ENCODE peak calls at places on chromosome 13, in seven cellular contexts. D is AG10803, E is fibroblast of the aortic adventitia, P is pancreas, V is Peyer's patch, K is upper lobe of left lung, L is GM23338. Q is an unnamed sample.

GRCh38 chr13:75785130-75785529 is 149.0 kb downstream of the LMO7 start:
- DNase-seq in P (no peak), L (no peak), V (no peak), E (peak), D (peak), K (no peak), Q (no peak)

GRCh38 chr13:85597790-85598500 is 201.3 kb downstream of the SLITRK6 start:
- DNase-seq in V (no peak), K (no peak), L (no peak), D (no peak), P (no peak), E (no peak), Q (no peak)

GRCh38 chr13:31756346-31756745 is 17.0 kb downstream of the RXFP2 start:
- DNase-seq in D (peak), K (no peak), P (no peak), L (no peak), E (peak), V (no peak), Q (no peak)

GRCh38 chr13:23488442-23488841 is 54.9 kb upstream of the SACS start:
- DNase-seq in P (no peak), D (peak), L (no peak), K (no peak), V (no peak), E (no peak), Q (no peak)

GRCh38 chr13:37934339-37935191 is 65.0 kb upstream of the TRPC4 start:
- DNase-seq in L (peak), P (no peak), D (no peak), E (no peak), V (no peak), K (peak), Q (no peak)

GRCh38 chr13:25965596-25965995 is 86.2 kb downstream of the SHISA2 start:
- DNase-seq in L (no peak), K (no peak), D (no peak), P (no peak), E (no peak), V (no peak), Q (no peak)

GRCh38 chr13:29674532-29674931 is 79.0 kb upstream of the SLC7A1 start:
- DNase-seq in P (no peak), K (no peak), V (no peak), D (peak), E (peak), L (no peak), Q (no peak)

GRCh38 chr13:113935523-113935922 is 38.4 kb downstream of the C13orf46 start:
- DNase-seq in K (no peak), P (no peak), V (peak), E (no peak), D (no peak), L (no peak), Q (no peak)

GRCh38 chr13:67148219-67148583 is 81.9 kb downstream of the PCDH9 start:
- DNase-seq in E (peak), P (no peak), D (peak), V (no peak), K (no peak), L (no peak), Q (no peak)

GRCh38 chr13:23671902-23672301 is 101.7 kb downstream of the TNFRSF19 start:
- DNase-seq in K (no peak), P (no peak), E (no peak), L (no peak), V (no peak), D (peak), Q (no peak)

GRCh38 chr13:106083620-106084350 is 451.7 kb downstream of the EFNB2 start:
- DNase-seq in P (peak), V (no peak), L (peak), D (peak), K (no peak), E (peak), Q (no peak)

GRCh38 chr13:59643906-59644626 is 519.7 kb downstream of the DIAPH3 start:
- DNase-seq in D (no peak), V (no peak), K (no peak), P (no peak), L (peak), E (no peak), Q (no peak)

GRCh38 chr13:48783181-48783630 is 129.5 kb downstream of the CYSLTR2 start:
- DNase-seq in V (no peak), E (peak), L (no peak), D (peak), P (peak), K (no peak), Q (no peak)

GRCh38 chr13:78102121-78102677 is 183.6 kb upstream of the EDNRB start:
- DNase-seq in E (peak), P (peak), V (no peak), D (peak), K (no peak), L (no peak), Q (peak)

GRCh38 chr13:80215368-80215767 is 125.6 kb downstream of the SPRY2 start:
- DNase-seq in V (no peak), L (no peak), D (peak), K (no peak), E (peak), P (no peak), Q (no peak)

GRCh38 chr13:68727788-68728187 is 1379.8 kb upstream of the ATXN8OS start:
- DNase-seq in L (no peak), P (no peak), E (no peak), K (no peak), V (no peak), D (no peak), Q (no peak)

GRCh38 chr13:23583491-23583890 is 13.3 kb downstream of the TNFRSF19 start:
- DNase-seq in D (peak), L (no peak), E (no peak), V (no peak), P (no peak), K (no peak), Q (no peak)

GRCh38 chr13:39410089-39410901 is 192.7 kb downstream of the LHFPL6 start:
- DNase-seq in P (no peak), E (peak), D (peak), L (peak), K (no peak), V (no peak), Q (no peak)

GRCh38 chr13:49602005-49602404 is 16.6 kb upstream of the RCBTB1 start:
- DNase-seq in L (no peak), K (no peak), P (no peak), E (no peak), V (no peak), D (no peak), Q (no peak)

GRCh38 chr13:94481966-94482365 is 2.5 kb upstream of the DCT start:
- DNase-seq in D (peak), V (no peak), L (no peak), E (peak), P (no peak), K (no peak), Q (no peak)

GRCh38 chr13:32314968-32315254 is 252 bp downstream of the ZAR1L start:
- DNase-seq in E (peak), V (no peak), L (peak), K (no peak), P (no peak), D (peak), Q (no peak)

GRCh38 chr13:50074843-50075242 is 59.6 kb downstream of the KCNRG start:
- DNase-seq in V (no peak), D (no peak), E (peak), P (no peak), L (no peak), K (no peak), Q (no peak)

GRCh38 chr13:101231751-101232428 is 184.4 kb downstream of the NALCN start:
- DNase-seq in K (no peak), P (no peak), E (peak), V (no peak), D (peak), L (no peak), Q (no peak)

GRCh38 chr13:106382569-106382968 is 152.9 kb downstream of the EFNB2 start:
- DNase-seq in V (no peak), P (no peak), L (no peak), E (no peak), D (no peak), K (no peak), Q (no peak)

GRCh38 chr13:30998548-30999140 is 66.2 kb downstream of the TEX26 start:
- DNase-seq in D (peak), E (peak), K (no peak), V (no peak), P (no peak), L (no peak), Q (no peak)

GRCh38 chr13:29892149-29892548 is 41.7 kb upstream of the UBL3 start:
- DNase-seq in E (no peak), V (no peak), D (no peak), L (peak), P (no peak), K (peak), Q (no peak)

GRCh38 chr13:52155177-52155576 is 4.2 kb downstream of the NEK3 start:
- DNase-seq in E (no peak), D (no peak), P (no peak), K (no peak), V (no peak), L (no peak), Q (no peak)

GRCh38 chr13:107351305-107351704 is 783.4 kb upstream of the ARGLU1 start:
- DNase-seq in P (no peak), E (peak), K (no peak), D (no peak), V (no peak), L (peak), Q (no peak)

GRCh38 chr13:48533986-48534600 is 1.2 kb upstream of the RCBTB2 start:
- DNase-seq in E (no peak), K (no peak), P (no peak), V (no peak), D (no peak), L (no peak), Q (no peak)

GRCh38 chr13:91539458-91540156 is 141.2 kb downstream of the GPC5 start:
- DNase-seq in D (no peak), L (no peak), E (no peak), P (no peak), V (no peak), K (no peak), Q (no peak)

GRCh38 chr13:114226699-114227323 is 7.9 kb upstream of the CDC16 start:
- DNase-seq in V (peak), E (peak), L (peak), D (peak), K (peak), P (peak), Q (peak)

GRCh38 chr13:32969516-32969941 is 46.7 kb upstream of the KL start:
- DNase-seq in P (no peak), D (peak), K (no peak), V (no peak), L (no peak), E (peak), Q (no peak)

GRCh38 chr13:31012285-31013024 is 80.0 kb downstream of the TEX26 start:
- DNase-seq in L (peak), E (peak), V (no peak), P (no peak), K (no peak), D (peak), Q (no peak)

GRCh38 chr13:49995535-49996165 is 1.2 kb upstream of the TRIM13 start:
- DNase-seq in K (no peak), P (no peak), V (no peak), E (peak), D (peak), L (peak), Q (no peak)

GRCh38 chr13:113802090-113802531 is 43.1 kb downstream of the TMEM255B start:
- DNase-seq in P (no peak), E (peak), K (peak), V (peak), L (peak), D (peak), Q (no peak)

GRCh38 chr13:34302596-34302995 is 484.6 kb downstream of the RFC3 start:
- DNase-seq in E (no peak), V (no peak), K (no peak), P (no peak), L (no peak), D (no peak), Q (no peak)

GRCh38 chr13:34294483-34295129 is 476.7 kb downstream of the RFC3 start:
- DNase-seq in L (no peak), V (no peak), K (no peak), E (peak), D (peak), P (no peak), Q (no peak)

GRCh38 chr13:34303346-34303745 is 485.4 kb downstream of the RFC3 start:
- DNase-seq in D (no peak), P (no peak), L (no peak), V (no peak), E (no peak), K (no peak), Q (no peak)

DNA sequence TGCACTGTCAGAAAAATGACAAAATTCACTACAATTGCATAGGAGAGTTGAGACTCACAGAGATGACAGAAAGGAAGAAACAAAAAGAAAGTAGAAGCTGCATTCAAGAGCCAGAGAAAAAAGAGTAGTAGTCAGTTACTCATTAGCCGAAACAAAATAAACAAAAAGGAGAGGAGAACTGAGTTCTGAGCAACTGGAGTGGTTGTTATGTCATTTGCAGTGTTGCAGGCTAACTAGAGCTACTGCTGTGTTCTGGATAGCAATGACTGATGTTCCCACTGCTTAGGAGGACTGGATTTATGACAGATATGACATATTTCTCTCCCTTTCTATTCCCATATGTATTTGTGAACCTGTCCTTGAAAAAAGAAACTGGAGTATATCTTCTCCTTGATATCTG is 482.6 kb downstream of the RFC3 start:
- DNase-seq in L (no peak), K (no peak), D (no peak), E (no peak), V (no peak), P (no peak), Q (no peak)
- H3K4me3 ChIP-seq in L (no peak), K (no peak), D (no peak), E (no peak), V (no peak), P (no peak), Q (no peak)

GRCh38 chr13:112064222-112064621 is 2.7 kb upstream of the SOX1 start:
- DNase-seq in D (no peak), E (no peak), L (no peak), V (no peak), P (no peak), K (no peak), Q (no peak)

GRCh38 chr13:112062619-112063308 is 4.2 kb upstream of the SOX1 start:
- DNase-seq in V (no peak), D (no peak), K (peak), P (no peak), L (peak), E (no peak), Q (no peak)

GRCh38 chr13:112062047-112062618 is 4.8 kb upstream of the SOX1 start:
- DNase-seq in P (no peak), V (no peak), D (no peak), L (no peak), E (no peak), K (peak), Q (no peak)

GRCh38 chr13:112063807-112064206 is 3.1 kb upstream of the SOX1 start:
- DNase-seq in P (no peak), L (no peak), V (no peak), E (no peak), D (no peak), K (no peak), Q (no peak)

GRCh38 chr13:112063309-112063626 is 3.7 kb upstream of the SOX1 start:
- DNase-seq in V (no peak), L (no peak), E (no peak), K (no peak), D (no peak), P (no peak), Q (no peak)
- H3K4me3 ChIP-seq in V (no peak), L (peak), E (no peak), K (no peak), D (no peak), P (no peak), Q (no peak)

GRCh38 chr13:46145950-46146349 is 36.0 kb downstream of the LCP1 start:
- DNase-seq in E (no peak), P (no peak), D (no peak), L (no peak), K (no peak), V (no peak), Q (no peak)
- H3K4me3 ChIP-seq in E (no peak), P (no peak), D (no peak), L (no peak), K (no peak), V (no peak), Q (no peak)

GRCh38 chr13:110214637-110215036 is 92.3 kb downstream of the COL4A1 start:
- DNase-seq in K (no peak), V (no peak), L (no peak), P (no peak), E (no peak), D (no peak), Q (no peak)

GRCh38 chr13:110215606-110216005 is 91.4 kb downstream of the COL4A1 start:
- DNase-seq in P (no peak), D (no peak), V (no peak), K (no peak), L (no peak), E (no peak), Q (no peak)

GRCh38 chr13:110216403-110217041 is 90.4 kb downstream of the COL4A1 start:
- DNase-seq in K (no peak), V (no peak), D (peak), L (no peak), E (peak), P (no peak), Q (no peak)

GRCh38 chr13:110217811-110218210 is 89.1 kb downstream of the COL4A1 start:
- DNase-seq in P (no peak), E (no peak), D (no peak), L (no peak), K (no peak), V (no peak), Q (no peak)

GRCh38 chr13:110216006-110216402 is 91.0 kb downstream of the COL4A1 start:
- DNase-seq in L (no peak), K (no peak), V (no peak), P (no peak), E (no peak), D (no peak), Q (no peak)
- H3K4me3 ChIP-seq in L (no peak), K (no peak), V (no peak), P (no peak), E (no peak), D (no peak), Q (no peak)

DNA sequence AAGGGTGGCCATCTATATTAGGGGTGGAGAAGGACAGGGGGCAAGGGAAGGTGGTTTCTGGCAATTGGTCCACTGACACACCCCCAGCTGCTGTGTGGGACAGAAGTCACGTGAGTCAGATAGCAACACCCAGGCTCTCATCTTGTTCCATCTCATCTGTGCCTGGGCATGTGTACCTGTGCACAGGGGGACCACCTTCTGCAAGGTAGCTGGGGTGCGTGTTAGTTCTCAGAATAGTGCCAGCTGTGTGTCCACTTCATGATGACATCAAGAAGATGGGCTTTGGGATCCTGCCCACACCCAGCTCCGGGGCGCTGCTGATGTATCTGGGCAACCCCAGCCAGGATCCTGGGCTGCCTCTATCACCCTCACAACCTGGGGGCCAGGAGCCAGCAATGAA is 38.6 kb downstream of the COL4A2 start:
- DNase-seq in P (no peak), K (no peak), L (no peak), D (no peak), V (no peak), E (no peak), Q (no peak)
- H3K4me3 ChIP-seq in P (no peak), K (no peak), L (no peak), D (no peak), V (no peak), E (no peak), Q (no peak)

GRCh38 chr13:27295660-27296059 is 25.0 kb downstream of the RASL11A start:
- DNase-seq in D (no peak), V (no peak), P (no peak), K (no peak), L (no peak), E (no peak), Q (no peak)

GRCh38 chr13:27296496-27296895 is 25.9 kb downstream of the RASL11A start:
- DNase-seq in K (no peak), P (no peak), D (no peak), V (no peak), E (no peak), L (no peak), Q (no peak)

GRCh38 chr13:27293051-27293691 is 22.5 kb downstream of the RASL11A start:
- DNase-seq in P (no peak), K (no peak), E (no peak), D (no peak), L (no peak), V (no peak), Q (no peak)

GRCh38 chr13:27293873-27294515 is 23.4 kb downstream of the RASL11A start:
- DNase-seq in P (no peak), L (no peak), D (no peak), V (no peak), K (no peak), E (no peak), Q (no peak)

GRCh38 chr13:27295096-27295495 is 24.5 kb downstream of the RASL11A start:
- DNase-seq in L (no peak), E (no peak), K (no peak), P (no peak), D (no peak), V (no peak), Q (no peak)
- H3K4me3 ChIP-seq in L (no peak), E (no peak), K (no peak), P (no peak), D (no peak), V (no peak), Q (no peak)

DNA sequence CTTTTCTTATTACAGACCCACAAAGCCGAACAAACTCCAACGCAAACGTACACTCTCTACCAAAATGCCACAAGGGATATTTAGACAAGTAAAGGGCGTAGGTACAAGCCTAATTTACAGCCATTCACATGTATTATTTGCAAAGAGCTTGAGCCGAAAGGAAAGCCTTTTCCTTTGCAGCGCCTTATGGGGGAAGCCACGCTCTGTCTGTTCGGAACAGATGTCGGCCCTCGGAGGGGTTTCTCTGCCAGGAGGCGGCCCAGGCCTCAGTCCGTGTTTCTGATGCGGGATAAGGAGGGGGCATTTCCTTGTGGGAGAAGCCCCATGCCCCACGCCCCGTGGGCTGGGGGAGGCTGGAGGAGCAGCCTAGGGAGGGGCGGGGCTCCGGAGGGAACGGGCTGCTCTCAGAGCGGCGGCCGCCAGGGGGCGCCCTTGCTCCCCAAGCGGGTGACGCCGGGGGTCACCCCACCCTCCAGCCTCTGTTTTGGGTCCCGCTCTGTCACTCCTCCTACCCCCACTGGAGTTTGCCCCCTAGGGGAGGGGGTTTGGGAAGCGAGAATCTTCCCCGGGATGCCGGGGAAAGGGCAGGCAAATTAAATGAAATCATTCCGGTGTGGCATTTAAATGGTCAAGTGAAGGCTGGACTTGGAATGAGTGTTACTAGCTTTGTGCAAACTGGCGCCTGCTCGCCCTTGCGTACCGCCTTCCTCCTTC is 2.9 kb downstream of the HTR2A start:
- DNase-seq in V (peak), K (peak), P (peak), D (peak), L (peak), E (peak), Q (no peak)
- H3K4me3 ChIP-seq in V (peak), K (peak), P (peak), D (peak), L (peak), E (peak), Q (peak)

DNA sequence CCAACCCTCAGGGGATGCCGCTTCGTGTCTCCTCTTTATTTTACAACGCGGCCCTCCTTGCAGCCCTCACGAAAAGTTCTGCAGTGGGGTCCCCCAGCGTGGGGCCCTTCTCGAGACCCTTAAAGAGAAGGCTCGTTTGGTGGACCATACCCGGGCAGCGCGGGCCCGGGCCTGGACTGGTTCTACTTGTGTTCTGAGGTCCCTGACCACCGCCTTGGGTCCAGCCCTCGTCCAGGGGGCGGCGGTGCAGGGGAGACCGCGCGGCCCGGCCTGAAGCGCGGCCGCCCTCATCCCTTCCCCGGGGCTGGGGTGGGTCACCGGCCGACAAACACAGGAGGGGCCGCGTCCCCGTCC is 400 bp upstream of the SERP2 start:
- DNase-seq in P (no peak), D (no peak), V (no peak), L (peak), E (no peak), K (no peak), Q (no peak)
- H3K4me3 ChIP-seq in P (peak), D (peak), V (peak), L (peak), E (peak), K (peak), Q (peak)